ENCODE peak calls at places on chromosomes 13 and 19, in eight cellular contexts. G, S, A, X, D, F, M and T are unnamed samples.

GRCh38 chr19:46979103-46979769 is 40.4 kb upstream of the NPAS1 start:
- DNase-seq in X (no peak), M (no peak), D (no peak), G (no peak), A (no peak), F (no peak), S (no peak), T (no peak)

GRCh38 chr19:10888421-10888866 is 17.1 kb downstream of the CARM1 start:
- DNase-seq in G (no peak), F (no peak), S (no peak), D (no peak), X (no peak), A (no peak), M (no peak), T (no peak)

GRCh38 chr19:19447536-19448237 is 42.2 kb downstream of the GATAD2A start:
- DNase-seq in S (no peak), X (no peak), F (peak), A (no peak), M (peak), G (no peak), D (no peak), T (peak)

GRCh38 chr13:39493966-39494365 is 109.0 kb downstream of the LHFPL6 start:
- DNase-seq in G (no peak), A (no peak), D (no peak), X (no peak), S (no peak), M (no peak), F (no peak), T (no peak)

GRCh38 chr13:111398715-111399299 is 78.4 kb downstream of the TEX29 start:
- DNase-seq in G (no peak), D (no peak), X (peak), F (no peak), S (no peak), A (no peak), M (no peak), T (no peak)

GRCh38 chr19:28445826-28446225 is 767.1 kb downstream of the UQCRFS1 start:
- DNase-seq in D (no peak), F (no peak), G (no peak), X (no peak), M (no peak), A (no peak), S (no peak), T (no peak)

GRCh38 chr19:7355151-7355845 is 6.6 kb downstream of the ARHGEF18 start:
- DNase-seq in G (no peak), F (peak), M (no peak), X (no peak), S (no peak), D (peak), A (no peak), T (no peak)

GRCh38 chr19:57233207-57233606 is 2.4 kb downstream of the AURKC start:
- DNase-seq in S (no peak), F (no peak), A (no peak), G (no peak), M (no peak), X (no peak), D (no peak), T (no peak)

GRCh38 chr13:28171266-28171665 is 32.9 kb downstream of the PAN3 start:
- DNase-seq in X (no peak), G (no peak), S (no peak), D (no peak), F (no peak), M (no peak), A (no peak), T (no peak)

GRCh38 chr19:4910594-4911273 is 1.4 kb downstream of the UHRF1 start:
- DNase-seq in X (no peak), M (peak), G (peak), A (no peak), S (no peak), D (peak), F (peak), T (no peak)

GRCh38 chr19:6551607-6552450 is 21.0 kb downstream of the TNFSF9 start:
- DNase-seq in G (no peak), M (peak), D (peak), S (peak), A (no peak), X (no peak), F (no peak), T (no peak)

GRCh38 chr19:5645409-5645808 is 22.5 kb downstream of the SAFB start:
- DNase-seq in X (no peak), G (no peak), D (no peak), S (no peak), A (no peak), F (no peak), M (no peak), T (no peak)

GRCh38 chr19:12065100-12065538 is 588 bp downstream of the ZNF844 start:
- DNase-seq in F (peak), G (peak), M (peak), S (no peak), A (no peak), X (peak), D (peak), T (peak)

GRCh38 chr13:34943675-34944634 is 1.9 kb downstream of the NBEA start:
- DNase-seq in S (no peak), F (no peak), M (peak), D (no peak), A (no peak), X (no peak), G (no peak), T (peak)

GRCh38 chr19:39746836-39747529 is 9.2 kb upstream of the CLC start:
- DNase-seq in A (no peak), X (no peak), M (no peak), S (no peak), D (no peak), F (no peak), G (no peak), T (no peak)

GRCh38 chr19:34350161-34350561 is 14.8 kb upstream of the GPI start:
- DNase-seq in G (no peak), X (no peak), F (peak), M (peak), S (peak), D (no peak), A (no peak), T (no peak)

GRCh38 chr19:8095354-8095886 is 42.9 kb downstream of the CCL25 start:
- DNase-seq in G (no peak), A (no peak), M (no peak), S (no peak), X (no peak), D (no peak), F (no peak), T (no peak)

GRCh38 chr13:113034451-113035208 is 65.6 kb downstream of the MCF2L start:
- DNase-seq in F (peak), G (peak), A (peak), D (peak), X (peak), M (no peak), S (no peak), T (peak)

GRCh38 chr19:4557971-4558941 is 1.2 kb downstream of the SEMA6B start:
- DNase-seq in F (no peak), G (no peak), M (peak), A (no peak), D (peak), S (no peak), X (no peak), T (no peak)

GRCh38 chr13:36712785-36713184 is 39.0 kb downstream of the SERTM1 start:
- DNase-seq in A (no peak), S (no peak), F (peak), G (no peak), X (no peak), M (no peak), D (no peak), T (no peak)

GRCh38 chr13:63041640-63042414 is 1626.2 kb upstream of the PCDH20 start:
- DNase-seq in X (no peak), D (no peak), F (peak), A (no peak), G (no peak), S (no peak), M (no peak), T (no peak)

GRCh38 chr19:50490991-50491472 is 14.4 kb upstream of the GARIN5A start:
- DNase-seq in G (peak), M (no peak), A (no peak), S (no peak), X (no peak), D (no peak), F (no peak), T (no peak)

GRCh38 chr13:86095351-86095750 is 296.1 kb upstream of the SLITRK6 start:
- DNase-seq in S (no peak), D (no peak), A (no peak), F (no peak), G (no peak), X (no peak), M (no peak), T (no peak)

GRCh38 chr19:51242881-51243280 is 8.0 kb upstream of the SIGLECL1 start:
- DNase-seq in M (no peak), F (no peak), A (no peak), X (no peak), G (no peak), D (no peak), S (no peak), T (no peak)

GRCh38 chr19:19860756-19861390 is 4.8 kb upstream of the ZNF253 start:
- DNase-seq in D (no peak), S (no peak), M (peak), X (peak), G (no peak), A (peak), F (no peak), T (no peak)

GRCh38 chr13:99909097-99909835 is 62.3 kb downstream of the ZIC5 start:
- DNase-seq in D (no peak), A (no peak), M (no peak), G (no peak), F (no peak), S (no peak), X (no peak), T (no peak)